ENCODE peak calls at places on chromosomes 2 and 18, in four cellular contexts. One of them, this sample, is unnamed.

GRCh38 chr2:84894131-84894586 is 11.3 kb upstream of the TMSB10 start:
- DNase-seq in activated naive CD4-positive, alpha-beta T cell treated with anti-CD3 and anti-CD28 coated beads for 36 hours: peak
- DNase-seq in DMS 273 treated with DMSO at 0.1 percent for 48 hours: no peak
- DNase-seq in tibial nerve: no peak
- DNase-seq in this sample: no peak

GRCh38 chr2:14492920-14493503 is 139.5 kb upstream of the LRATD1 start:
- DNase-seq in activated naive CD4-positive, alpha-beta T cell treated with anti-CD3 and anti-CD28 coated beads for 36 hours: no peak
- DNase-seq in DMS 273 treated with DMSO at 0.1 percent for 48 hours: no peak
- DNase-seq in tibial nerve: no peak
- DNase-seq in this sample: peak

GRCh38 chr2:156400704-156401678 is 35.2 kb upstream of the GPD2 start:
- DNase-seq in activated naive CD4-positive, alpha-beta T cell treated with anti-CD3 and anti-CD28 coated beads for 36 hours: peak
- DNase-seq in DMS 273 treated with DMSO at 0.1 percent for 48 hours: peak
- DNase-seq in tibial nerve: peak
- DNase-seq in this sample: peak

GRCh38 chr2:200158586-200159365 is 147.7 kb upstream of the SPATS2L start:
- DNase-seq in activated naive CD4-positive, alpha-beta T cell treated with anti-CD3 and anti-CD28 coated beads for 36 hours: no peak
- DNase-seq in DMS 273 treated with DMSO at 0.1 percent for 48 hours: no peak
- DNase-seq in tibial nerve: no peak
- DNase-seq in this sample: no peak

GRCh38 chr2:88654714-88655113 is 27.4 kb upstream of the EIF2AK3 start:
- DNase-seq in activated naive CD4-positive, alpha-beta T cell treated with anti-CD3 and anti-CD28 coated beads for 36 hours: no peak
- DNase-seq in DMS 273 treated with DMSO at 0.1 percent for 48 hours: no peak
- DNase-seq in tibial nerve: no peak
- DNase-seq in this sample: no peak

GRCh38 chr2:223954401-223954800 is 2.9 kb upstream of the MRPL44 start:
- DNase-seq in activated naive CD4-positive, alpha-beta T cell treated with anti-CD3 and anti-CD28 coated beads for 36 hours: no peak
- DNase-seq in DMS 273 treated with DMSO at 0.1 percent for 48 hours: no peak
- DNase-seq in tibial nerve: no peak
- DNase-seq in this sample: peak

GRCh38 chr2:193743089-193743488 is 1548.4 kb upstream of the TMEFF2 start:
- DNase-seq in activated naive CD4-positive, alpha-beta T cell treated with anti-CD3 and anti-CD28 coated beads for 36 hours: no peak
- DNase-seq in DMS 273 treated with DMSO at 0.1 percent for 48 hours: no peak
- DNase-seq in tibial nerve: no peak
- DNase-seq in this sample: no peak

GRCh38 chr2:174392706-174393105 is 2.8 kb upstream of the SCRN3 start:
- DNase-seq in activated naive CD4-positive, alpha-beta T cell treated with anti-CD3 and anti-CD28 coated beads for 36 hours: no peak
- DNase-seq in DMS 273 treated with DMSO at 0.1 percent for 48 hours: no peak
- DNase-seq in tibial nerve: no peak
- DNase-seq in this sample: no peak

GRCh38 chr2:99648115-99648850 is 158.5 kb upstream of the REV1 start:
- DNase-seq in activated naive CD4-positive, alpha-beta T cell treated with anti-CD3 and anti-CD28 coated beads for 36 hours: no peak
- DNase-seq in DMS 273 treated with DMSO at 0.1 percent for 48 hours: no peak
- DNase-seq in tibial nerve: no peak
- DNase-seq in this sample: no peak

GRCh38 chr2:105052773-105053172 is 14.9 kb downstream of the MRPS9 start:
- DNase-seq in activated naive CD4-positive, alpha-beta T cell treated with anti-CD3 and anti-CD28 coated beads for 36 hours: no peak
- DNase-seq in DMS 273 treated with DMSO at 0.1 percent for 48 hours: no peak
- DNase-seq in tibial nerve: no peak
- DNase-seq in this sample: no peak

GRCh38 chr18:13577091-13577697 is 149.2 kb downstream of the FAM210A start:
- DNase-seq in activated naive CD4-positive, alpha-beta T cell treated with anti-CD3 and anti-CD28 coated beads for 36 hours: peak
- DNase-seq in DMS 273 treated with DMSO at 0.1 percent for 48 hours: no peak
- DNase-seq in tibial nerve: no peak
- DNase-seq in this sample: peak

GRCh38 chr2:121707920-121708361 is 28.7 kb downstream of the NIFK start:
- DNase-seq in activated naive CD4-positive, alpha-beta T cell treated with anti-CD3 and anti-CD28 coated beads for 36 hours: no peak
- DNase-seq in DMS 273 treated with DMSO at 0.1 percent for 48 hours: no peak
- DNase-seq in tibial nerve: no peak
- DNase-seq in this sample: no peak

GRCh38 chr2:143429932-143430331 is 300.7 kb downstream of the ARHGAP15 start:
- DNase-seq in activated naive CD4-positive, alpha-beta T cell treated with anti-CD3 and anti-CD28 coated beads for 36 hours: no peak
- DNase-seq in DMS 273 treated with DMSO at 0.1 percent for 48 hours: no peak
- DNase-seq in tibial nerve: no peak
- DNase-seq in this sample: peak

GRCh38 chr2:74835831-74836674 is 2.1 kb downstream of the HK2 start:
- DNase-seq in activated naive CD4-positive, alpha-beta T cell treated with anti-CD3 and anti-CD28 coated beads for 36 hours: no peak
- DNase-seq in DMS 273 treated with DMSO at 0.1 percent for 48 hours: peak
- DNase-seq in tibial nerve: no peak
- DNase-seq in this sample: no peak

GRCh38 chr2:224106794-224107193 is 67.7 kb upstream of the SERPINE2 start:
- DNase-seq in activated naive CD4-positive, alpha-beta T cell treated with anti-CD3 and anti-CD28 coated beads for 36 hours: no peak
- DNase-seq in DMS 273 treated with DMSO at 0.1 percent for 48 hours: no peak
- DNase-seq in tibial nerve: no peak
- DNase-seq in this sample: no peak

GRCh38 chr2:102062802-102063201 is 71.0 kb downstream of the IL1R2 start:
- DNase-seq in activated naive CD4-positive, alpha-beta T cell treated with anti-CD3 and anti-CD28 coated beads for 36 hours: no peak
- DNase-seq in DMS 273 treated with DMSO at 0.1 percent for 48 hours: no peak
- DNase-seq in tibial nerve: no peak
- DNase-seq in this sample: no peak

GRCh38 chr18:59950215-59950944 is 50.6 kb downstream of the PMAIP1 start:
- DNase-seq in activated naive CD4-positive, alpha-beta T cell treated with anti-CD3 and anti-CD28 coated beads for 36 hours: peak
- DNase-seq in DMS 273 treated with DMSO at 0.1 percent for 48 hours: no peak
- DNase-seq in tibial nerve: no peak
- DNase-seq in this sample: peak

GRCh38 chr2:147424766-147425165 is 420.1 kb upstream of the ACVR2A start:
- DNase-seq in activated naive CD4-positive, alpha-beta T cell treated with anti-CD3 and anti-CD28 coated beads for 36 hours: no peak
- DNase-seq in DMS 273 treated with DMSO at 0.1 percent for 48 hours: no peak
- DNase-seq in tibial nerve: no peak
- DNase-seq in this sample: no peak

GRCh38 chr2:145569108-145569507 is 1049.2 kb upstream of the ZEB2 start:
- DNase-seq in activated naive CD4-positive, alpha-beta T cell treated with anti-CD3 and anti-CD28 coated beads for 36 hours: no peak
- DNase-seq in DMS 273 treated with DMSO at 0.1 percent for 48 hours: no peak
- DNase-seq in tibial nerve: no peak
- DNase-seq in this sample: no peak

GRCh38 chr2:132479140-132479539 is 62.5 kb downstream of the GPR39 start:
- DNase-seq in activated naive CD4-positive, alpha-beta T cell treated with anti-CD3 and anti-CD28 coated beads for 36 hours: no peak
- DNase-seq in DMS 273 treated with DMSO at 0.1 percent for 48 hours: no peak
- DNase-seq in tibial nerve: no peak
- DNase-seq in this sample: no peak

GRCh38 chr2:190979906-190980629 is 33.9 kb downstream of the STAT1 start:
- DNase-seq in activated naive CD4-positive, alpha-beta T cell treated with anti-CD3 and anti-CD28 coated beads for 36 hours: no peak
- DNase-seq in DMS 273 treated with DMSO at 0.1 percent for 48 hours: no peak
- DNase-seq in tibial nerve: no peak
- DNase-seq in this sample: peak

GRCh38 chr18:63292844-63293683 is 26.5 kb downstream of the BCL2 start:
- DNase-seq in activated naive CD4-positive, alpha-beta T cell treated with anti-CD3 and anti-CD28 coated beads for 36 hours: peak
- DNase-seq in DMS 273 treated with DMSO at 0.1 percent for 48 hours: no peak
- DNase-seq in tibial nerve: no peak
- DNase-seq in this sample: no peak

GRCh38 chr2:224034027-224034426 is 5.1 kb downstream of the SERPINE2 start:
- DNase-seq in activated naive CD4-positive, alpha-beta T cell treated with anti-CD3 and anti-CD28 coated beads for 36 hours: no peak
- DNase-seq in DMS 273 treated with DMSO at 0.1 percent for 48 hours: no peak
- DNase-seq in tibial nerve: no peak
- DNase-seq in this sample: no peak

GRCh38 chr2:225735844-225736243 is 336.3 kb downstream of the NYAP2 start:
- DNase-seq in activated naive CD4-positive, alpha-beta T cell treated with anti-CD3 and anti-CD28 coated beads for 36 hours: no peak
- DNase-seq in DMS 273 treated with DMSO at 0.1 percent for 48 hours: peak
- DNase-seq in tibial nerve: no peak
- DNase-seq in this sample: peak

This sample was measured in fibroblast of the conjunctiva.